ENCODE peak calls at places on chromosomes 6 and 20, in five cellular contexts. One of them, this sample, is unnamed.

GRCh38 chr20:62499758-62500236 is 24.0 kb upstream of the GATA5 start:
- DNase-seq in T-helper 1 cell: no peak
- DNase-seq in HEK293T: no peak
- DNase-seq in type B pancreatic cell: no peak
- DNase-seq in stimulated activated CD8-positive, alpha-beta memory T cell treated with anti-CD3 and anti-CD28 coated beads, Interleukin-7, amount 100 ng/mL, for 4 hours: no peak
- DNase-seq in this sample: no peak

GRCh38 chr6:46918830-46919229 is 2.9 kb downstream of the ADGRF5 start:
- DNase-seq in stimulated activated CD8-positive, alpha-beta memory T cell treated with anti-CD3 and anti-CD28 coated beads, Interleukin-7, amount 100 ng/mL, for 4 hours: no peak
- DNase-seq in T-helper 1 cell: no peak
- DNase-seq in type B pancreatic cell: no peak
- DNase-seq in HEK293T: no peak
- DNase-seq in this sample: no peak

GRCh38 chr6:37365791-37366190 is 12.0 kb downstream of the RNF8 start:
- DNase-seq in HEK293T: no peak
- DNase-seq in stimulated activated CD8-positive, alpha-beta memory T cell treated with anti-CD3 and anti-CD28 coated beads, Interleukin-7, amount 100 ng/mL, for 4 hours: no peak
- DNase-seq in type B pancreatic cell: no peak
- DNase-seq in T-helper 1 cell: no peak
- DNase-seq in this sample: no peak

GRCh38 chr6:5958948-5959347 is 47.8 kb downstream of the NRN1 start:
- DNase-seq in stimulated activated CD8-positive, alpha-beta memory T cell treated with anti-CD3 and anti-CD28 coated beads, Interleukin-7, amount 100 ng/mL, for 4 hours: no peak
- DNase-seq in type B pancreatic cell: no peak
- DNase-seq in HEK293T: no peak
- DNase-seq in T-helper 1 cell: no peak
- DNase-seq in this sample: no peak

GRCh38 chr6:4817551-4817950 is 41.3 kb downstream of the CDYL start:
- DNase-seq in type B pancreatic cell: no peak
- DNase-seq in T-helper 1 cell: no peak
- DNase-seq in stimulated activated CD8-positive, alpha-beta memory T cell treated with anti-CD3 and anti-CD28 coated beads, Interleukin-7, amount 100 ng/mL, for 4 hours: no peak
- DNase-seq in HEK293T: no peak
- DNase-seq in this sample: no peak

GRCh38 chr6:111439169-111439568 is 43.8 kb downstream of the REV3L start:
- DNase-seq in HEK293T: no peak
- DNase-seq in T-helper 1 cell: no peak
- DNase-seq in type B pancreatic cell: no peak
- DNase-seq in stimulated activated CD8-positive, alpha-beta memory T cell treated with anti-CD3 and anti-CD28 coated beads, Interleukin-7, amount 100 ng/mL, for 4 hours: no peak
- DNase-seq in this sample: no peak

GRCh38 chr20:45229264-45230056 is 8.3 kb downstream of the SEMG2 start:
- DNase-seq in T-helper 1 cell: no peak
- DNase-seq in HEK293T: peak; percentile 34
- DNase-seq in stimulated activated CD8-positive, alpha-beta memory T cell treated with anti-CD3 and anti-CD28 coated beads, Interleukin-7, amount 100 ng/mL, for 4 hours: no peak
- DNase-seq in type B pancreatic cell: no peak
- DNase-seq in this sample: no peak

GRCh38 chr6:21891065-21891464 is 297.5 kb downstream of the SOX4 start:
- DNase-seq in type B pancreatic cell: no peak
- DNase-seq in HEK293T: no peak
- DNase-seq in T-helper 1 cell: no peak
- DNase-seq in stimulated activated CD8-positive, alpha-beta memory T cell treated with anti-CD3 and anti-CD28 coated beads, Interleukin-7, amount 100 ng/mL, for 4 hours: no peak
- DNase-seq in this sample: no peak

GRCh38 chr6:61886608-61887259 is 399.3 kb downstream of the KHDRBS2 start:
- DNase-seq in T-helper 1 cell: no peak
- DNase-seq in type B pancreatic cell: no peak
- DNase-seq in HEK293T: no peak
- DNase-seq in stimulated activated CD8-positive, alpha-beta memory T cell treated with anti-CD3 and anti-CD28 coated beads, Interleukin-7, amount 100 ng/mL, for 4 hours: no peak
- DNase-seq in this sample: no peak